ENCODE peak calls at places on chromosomes 16 and 17, in eight cellular contexts. T is hepatocyte, K is OCI-LY7, E is MM.1S, U is SK-N-SH, P is H9, F is GM23248, Q is Karpas-422. D is an unnamed sample.

GRCh38 chr16:21622545-21622944 is 23.2 kb downstream of the METTL9 start:
- DNase-seq in K (no peak), Q (no peak), P (no peak), F (no peak), T (no peak), E (no peak), U (no peak), D (no peak)

GRCh38 chr16:11076259-11077018 is 132.1 kb downstream of the CLEC16A start:
- DNase-seq in P (no peak), Q (no peak), E (no peak), T (no peak), F (no peak), K (no peak), U (no peak), D (peak; percentile 24)

GRCh38 chr17:81514735-81515529 is 2.3 kb upstream of the ACTG1 start:
- DNase-seq in K (peak; percentile 82), U (peak; percentile 90), P (peak; percentile 85), T (peak; percentile 93), E (peak; percentile 55), Q (peak; percentile 88), F (peak; percentile 88), D (peak; percentile 89)

GRCh38 chr16:86952769-86953168 is 364.4 kb downstream of the C16orf95 start:
- DNase-seq in P (no peak), F (peak; percentile 46), K (no peak), Q (no peak), E (no peak), U (no peak), T (no peak), D (no peak)

GRCh38 chr16:72997141-72997542 is 50.8 kb downstream of the ZFHX3 start:
- DNase-seq in U (no peak), Q (no peak), E (no peak), F (peak; percentile 55), K (no peak), P (no peak), T (peak; percentile 62), D (no peak)

GRCh38 chr17:77499699-77500435 is 359.1 kb downstream of the SEC14L1 start:
- DNase-seq in E (no peak), P (no peak), Q (no peak), K (no peak), U (peak; percentile 39), F (no peak), T (peak; percentile 2), D (no peak)

GRCh38 chr16:81324808-81325207 is 10.0 kb downstream of the GAN start:
- DNase-seq in F (peak; percentile 64), U (no peak), P (no peak), T (no peak), Q (no peak), K (no peak), E (no peak), D (no peak)

GRCh38 chr17:1639549-1639948 is 6.0 kb downstream of the SCARF1 start:
- DNase-seq in K (no peak), P (no peak), U (peak; percentile 50), E (no peak), F (no peak), T (no peak), Q (no peak), D (peak; percentile 64)

GRCh38 chr16:85369741-85370528 is 243.2 kb upstream of the GSE1 start:
- DNase-seq in T (peak; percentile 61), E (peak; percentile 24), P (peak; percentile 74), Q (peak; percentile 74), K (peak; percentile 48), F (peak; percentile 72), U (peak; percentile 84), D (peak; percentile 67)

GRCh38 chr17:46190763-46191162 is 2.5 kb downstream of the KANSL1 start:
- DNase-seq in P (no peak), K (peak; percentile 45), E (no peak), U (no peak), F (peak; percentile 48), Q (peak; percentile 75), T (no peak), D (no peak)

GRCh38 chr17:2171725-2172446 is 117.0 kb downstream of the HIC1 start:
- DNase-seq in P (no peak), K (no peak), E (no peak), U (no peak), Q (no peak), F (peak; percentile 95), T (peak; percentile 88), D (no peak)

GRCh38 chr17:17712268-17712924 is 31.1 kb downstream of the RAI1 start:
- DNase-seq in F (peak; percentile 95), P (no peak), E (no peak), K (no peak), Q (no peak), T (peak; percentile 63), U (no peak), D (no peak)

GRCh38 chr17:33200587-33200986 is 92.5 kb downstream of the ASIC2 start:
- DNase-seq in F (peak; percentile 28), K (no peak), T (no peak), Q (no peak), U (peak; percentile 23), E (no peak), P (peak; percentile 71), D (no peak)

GRCh38 chr17:35214631-35215273 is 20.6 kb upstream of the SLC35G3 start:
- DNase-seq in P (no peak), E (no peak), Q (no peak), K (no peak), F (no peak), T (no peak), U (no peak), D (no peak)

GRCh38 chr17:30263552-30264333 is 28.0 kb downstream of the BLMH start:
- DNase-seq in U (no peak), E (no peak), T (no peak), Q (no peak), F (peak; percentile 15), P (no peak), K (no peak), D (no peak)

GRCh38 chr17:67049025-67049739 is 4.8 kb downstream of the CACNG1 start:
- DNase-seq in T (no peak), P (no peak), K (no peak), Q (no peak), U (peak; percentile 41), F (no peak), E (no peak), D (no peak)

GRCh38 chr17:75588546-75589016 is 981 bp downstream of the MYO15B start:
- DNase-seq in K (no peak), F (no peak), E (no peak), U (no peak), T (no peak), P (no peak), Q (no peak), D (no peak)

GRCh38 chr17:15289285-15290185 is 24.4 kb upstream of the PMP22 start:
- DNase-seq in F (peak; percentile 64), U (peak; percentile 39), K (no peak), E (no peak), P (no peak), T (peak; percentile 55), Q (no peak), D (no peak)

GRCh38 chr17:2595200-2595599 is 1.7 kb downstream of the PAFAH1B1 start:
- DNase-seq in T (no peak), P (no peak), K (peak; percentile 8), U (no peak), Q (no peak), E (no peak), F (peak; percentile 46), D (no peak)

GRCh38 chr17:63837962-63838585 is 4.4 kb downstream of the SMARCD2 start:
- DNase-seq in Q (no peak), T (no peak), K (no peak), P (no peak), F (no peak), U (no peak), E (no peak), D (no peak)

GRCh38 chr17:63838586-63839184 is 3.8 kb downstream of the SMARCD2 start:
- DNase-seq in Q (no peak), T (peak; percentile 64), U (no peak), F (peak; percentile 87), P (no peak), E (no peak), K (no peak), D (no peak)

GRCh38 chr17:63835167-63835720 is 7.2 kb downstream of the SMARCD2 start:
- DNase-seq in Q (no peak), T (no peak), P (no peak), F (no peak), K (no peak), E (no peak), U (no peak), D (no peak)

GRCh38 chr17:63836811-63837210 is 5.7 kb downstream of the SMARCD2 start:
- DNase-seq in F (no peak), E (no peak), U (no peak), T (no peak), K (no peak), P (no peak), Q (no peak), D (no peak)

GRCh38 chr17:63837480-63837879 is 5.0 kb downstream of the SMARCD2 start:
- DNase-seq in T (no peak), P (no peak), K (no peak), E (no peak), Q (no peak), U (no peak), F (no peak), D (no peak)
- H3K79me2 ChIP-seq in T (peaks cover 69% of the 10 kb centered on the region), P (peaks cover 3% of the 10 kb centered on the region), K (peaks cover 59% of the 10 kb centered on the region), E (peaks cover 66% of the 10 kb centered on the region), Q (peaks cover 58% of the 10 kb centered on the region), U (peaks cover 65% of the 10 kb centered on the region), F (peaks cover 71% of the 10 kb centered on the region), D (peaks cover 46% of the 10 kb centered on the region)

GRCh38 chr17:6912110-6913051 is 80.9 kb upstream of the TEKT1 start:
- DNase-seq in K (no peak), P (no peak), F (no peak), E (no peak), Q (no peak), T (no peak), U (no peak), D (no peak)
- H3K4me2 ChIP-seq in K (no peak overlapping the region), P (no peak overlapping the region), F (no peak overlapping the region), E (no peak overlapping the region), Q (no peak overlapping the region), T (no peak overlapping the region), U (peak overlapping the region; percentile 14), D (no peak overlapping the region)

GRCh38 chr16:67968440-67969285 is at the start of gene SLC12A4:
- DNase-seq in Q (peak; percentile 94), K (peak; percentile 89), F (peak; percentile 88), T (peak; percentile 94), P (peak; percentile 93), U (peak; percentile 99), E (peak; percentile 89), D (peak; percentile 80)

GRCh38 chr16:67966549-67967182 is 1.8 kb downstream of the SLC12A4 start:
- DNase-seq in K (no peak), E (no peak), U (no peak), Q (no peak), T (no peak), P (peak; percentile 88), F (peak; percentile 61), D (peak; percentile 31)

GRCh38 chr16:67965668-67966548 is 2.5 kb downstream of the SLC12A4 start:
- DNase-seq in E (no peak), Q (no peak), P (no peak), K (no peak), F (no peak), T (no peak), U (no peak), D (no peak)

GRCh38 chr16:67967956-67968439 is 439 bp downstream of the SLC12A4 start:
- DNase-seq in K (peak; percentile 41), T (peak; percentile 74), U (peak; percentile 82), P (no peak), E (peak; percentile 41), Q (peak; percentile 78), F (peak; percentile 79), D (peak; percentile 65)

GRCh38 chr16:67967183-67967955 is 1.1 kb downstream of the SLC12A4 start:
- DNase-seq in U (no peak), P (no peak), F (peak; percentile 59), K (peak; percentile 58), Q (peak; percentile 66), T (no peak), E (peak; percentile 17), D (no peak)
- H3K79me2 ChIP-seq in U (peaks cover 60% of the 10 kb centered on the region), P (no peaks in the 10 kb centered on the region), F (peaks cover 57% of the 10 kb centered on the region), K (no peaks in the 10 kb centered on the region), Q (no peaks in the 10 kb centered on the region), T (peaks cover 59% of the 10 kb centered on the region), E (peaks cover 22% of the 10 kb centered on the region), D (no peaks in the 10 kb centered on the region)

GRCh38 chr16:88911148-88911945 is 44.9 kb upstream of the PABPN1L start:
- DNase-seq in E (no peak), P (no peak), F (no peak), Q (no peak), K (peak; percentile 51), T (no peak), U (peak; percentile 72), D (no peak)
- H3K4me2 ChIP-seq in E (no peak overlapping the region), P (no peak overlapping the region), F (no peak overlapping the region), Q (no peak overlapping the region), K (no peak overlapping the region), T (no peak overlapping the region), U (no peak overlapping the region), D (no peak overlapping the region)

D was measured in neural progenitor cell.